ENCODE peak calls at places on chromosomes 3 and 15, in five cellular contexts. H is mucosa of gallbladder, Q is adrenal gland, I is epithelial cell of esophagus, R is M059J. X is an unnamed sample.

GRCh38 chr3:127391436-127392145 is 103.7 kb upstream of the PRR20G start:
- DNase-seq in I (no peak), H (no peak), Q (no peak), R (no peak), X (no peak)

GRCh38 chr3:73100734-73101550 is 39.5 kb downstream of the EBLN2 start:
- DNase-seq in I (peak), R (peak), H (peak), Q (peak), X (peak)

GRCh38 chr3:24199775-24200247 is 254.7 kb downstream of the NR1D2 start:
- DNase-seq in H (no peak), R (peak), I (no peak), Q (no peak), X (no peak)

GRCh38 chr3:167967257-167968010 is 128.3 kb downstream of the GOLIM4 start:
- DNase-seq in Q (no peak), I (peak), H (no peak), R (no peak), X (no peak)

GRCh38 chr3:87196879-87197278 is 30.2 kb upstream of the CHMP2B start:
- DNase-seq in Q (no peak), H (no peak), I (peak), R (no peak), X (no peak)

GRCh38 chr15:40787344-40787841 is 17.6 kb downstream of the C15orf62 start:
- DNase-seq in Q (no peak), H (peak), I (peak), R (peak), X (no peak)

GRCh38 chr15:22227411-22227810 is 147.1 kb downstream of the OR4M2 start:
- DNase-seq in Q (no peak), H (no peak), I (no peak), R (no peak), X (no peak)

GRCh38 chr3:127587876-127588275 is 2.7 kb downstream of the TPRA1 start:
- DNase-seq in I (no peak), H (no peak), Q (no peak), R (no peak), X (no peak)

GRCh38 chr15:58931985-58932384 is 1.5 kb downstream of the SLTM start:
- DNase-seq in H (peak), Q (no peak), R (peak), I (peak), X (no peak)

GRCh38 chr3:110968076-110968475 is 103.5 kb upstream of the NECTIN3 start:
- DNase-seq in Q (no peak), R (no peak), H (no peak), I (no peak), X (no peak)

GRCh38 chr3:135140543-135140942 is 345.5 kb downstream of the EPHB1 start:
- DNase-seq in I (no peak), Q (no peak), H (no peak), R (no peak), X (no peak)

GRCh38 chr3:100645913-100646312 is 36.5 kb downstream of the ADGRG7 start:
- DNase-seq in R (no peak), I (no peak), H (no peak), Q (no peak), X (no peak)

GRCh38 chr3:49725906-49726681 is 2.3 kb upstream of the GMPPB start:
- DNase-seq in I (no peak), H (peak), Q (peak), R (no peak), X (no peak)

X was measured in right cardiac atrium.